ENCODE peak calls at places on chromosomes 12 and 14, in seven cellular contexts. C is HCT116, A is ovary, I is lower lobe of right lung, F is heart left ventricle, J is upper lobe of right lung, U is uterus. K is an unnamed sample. For H3K36me3, the result is how much of the 10 kb centered on the place peaks cover.

GRCh38 chr14:104656014-104656714 is 33.3 kb upstream of the INF2 start:
- DNase-seq in C (no peak), A (no peak), I (no peak), F (no peak), J (no peak), U (no peak), K (no peak)

GRCh38 chr12:63420206-63420644 is 248.1 kb downstream of the DPY19L2 start:
- DNase-seq in C (peak), A (no peak), I (no peak), F (peak), J (no peak), U (no peak), K (peak)

GRCh38 chr14:27573018-27573417 is 975.2 kb upstream of the NOVA1 start:
- DNase-seq in C (no peak), A (no peak), I (no peak), F (no peak), J (no peak), U (no peak), K (no peak)

GRCh38 chr12:75444444-75445136 is 36.0 kb upstream of the GLIPR1 start:
- DNase-seq in C (no peak), A (no peak), I (no peak), F (no peak), J (no peak), U (no peak), K (no peak)

GRCh38 chr12:43337571-43338497 is 214.2 kb downstream of the ADAMTS20 start:
- DNase-seq in C (no peak), A (no peak), I (no peak), F (no peak), J (no peak), U (no peak), K (no peak)

GRCh38 chr14:34051966-34052657 is 101.2 kb upstream of the EGLN3 start:
- DNase-seq in C (peak), A (no peak), I (no peak), F (no peak), J (no peak), U (peak), K (no peak)

GRCh38 chr14:31083781-31084180 is 57.6 kb upstream of the STRN3 start:
- DNase-seq in C (no peak), A (no peak), I (no peak), F (no peak), J (no peak), U (no peak), K (no peak)

GRCh38 chr14:78633747-78634146 is 463.6 kb downstream of the NRXN3 start:
- DNase-seq in C (no peak), A (no peak), I (no peak), F (no peak), J (no peak), U (no peak), K (no peak)

GRCh38 chr12:95413576-95413975 is 60.4 kb upstream of the METAP2 start:
- DNase-seq in C (no peak), A (no peak), I (no peak), F (no peak), J (no peak), U (no peak), K (no peak)

GRCh38 chr14:38065101-38065762 is 142.5 kb upstream of the SSTR1 start:
- DNase-seq in C (no peak), A (no peak), I (no peak), F (no peak), J (no peak), U (no peak), K (no peak)

GRCh38 chr12:108449478-108449877 is 65.6 kb upstream of the FICD start:
- DNase-seq in C (no peak), A (no peak), I (no peak), F (no peak), J (no peak), U (no peak), K (no peak)

GRCh38 chr12:102527256-102527720 is 46.9 kb upstream of the IGF1 start:
- DNase-seq in C (no peak), A (no peak), I (no peak), F (no peak), J (no peak), U (no peak), K (no peak)

GRCh38 chr14:24280797-24281460 is 9.5 kb upstream of the RABGGTA start:
- DNase-seq in C (no peak), A (no peak), I (no peak), F (no peak), J (no peak), U (no peak), K (no peak)

GRCh38 chr14:72699433-72699832 is 194.5 kb downstream of the DPF3 start:
- DNase-seq in C (no peak), A (no peak), I (no peak), F (no peak), J (no peak), U (no peak), K (no peak)

GRCh38 chr14:29240046-29240445 is 473.5 kb downstream of the FOXG1 start:
- DNase-seq in C (no peak), A (no peak), I (no peak), F (no peak), J (no peak), U (no peak), K (no peak)

GRCh38 chr12:12224240-12224940 is 42.5 kb downstream of the LRP6 start:
- DNase-seq in C (no peak), A (no peak), I (no peak), F (no peak), J (no peak), U (no peak), K (no peak)

GRCh38 chr14:53190938-53191337 is 37.8 kb upstream of the DDHD1 start:
- DNase-seq in C (no peak), A (no peak), I (no peak), F (no peak), J (no peak), U (no peak), K (no peak)

GRCh38 chr12:47205532-47206449 is 126.0 kb upstream of the AMIGO2 start:
- DNase-seq in C (no peak), A (no peak), I (no peak), F (no peak), J (no peak), U (no peak), K (no peak)

GRCh38 chr12:121444842-121445202 is 44.9 kb downstream of the RNF34 start:
- DNase-seq in C (no peak), A (no peak), I (no peak), F (no peak), J (no peak), U (no peak), K (no peak)

GRCh38 chr12:1795221-1795784 is 25.1 kb upstream of the LRTM2 start:
- DNase-seq in C (no peak), A (no peak), I (no peak), F (no peak), J (peak), U (no peak), K (no peak)

GRCh38 chr12:70154087-70154486 is 89.1 kb upstream of the CNOT2 start:
- DNase-seq in C (peak), A (no peak), I (no peak), F (no peak), J (no peak), U (no peak), K (no peak)

GRCh38 chr12:78802593-78802992 is 62.0 kb upstream of the SYT1 start:
- DNase-seq in C (no peak), A (no peak), I (no peak), F (no peak), J (no peak), U (no peak), K (no peak)

GRCh38 chr12:52203126-52203921 is 11.5 kb upstream of the KRT80 start:
- DNase-seq in C (peak), A (peak), I (peak), F (peak), J (peak), U (no peak), K (peak)

GRCh38 chr12:53560912-53561589 is 53.8 kb upstream of the NPFF start:
- DNase-seq in C (no peak), A (no peak), I (no peak), F (no peak), J (no peak), U (no peak), K (no peak)

GRCh38 chr12:45381351-45381750 is 165.5 kb downstream of the ANO6 start:
- DNase-seq in C (no peak), A (no peak), I (no peak), F (no peak), J (no peak), U (no peak), K (no peak)

GRCh38 chr14:57871487-57872080 is 5.7 kb upstream of the SLC35F4 start:
- DNase-seq in C (peak), A (no peak), I (no peak), F (no peak), J (no peak), U (no peak), K (no peak)

GRCh38 chr14:103386632-103387329 is 1.6 kb downstream of the MARK3 start:
- DNase-seq in C (no peak), A (no peak), I (no peak), F (no peak), J (no peak), U (no peak), K (no peak)

GRCh38 chr14:58709949-58710348 is 72.2 kb downstream of the DACT1 start:
- DNase-seq in C (no peak), A (no peak), I (no peak), F (no peak), J (no peak), U (no peak), K (no peak)

GRCh38 chr12:96198970-96199369 is 4.8 kb downstream of the ELK3 start:
- DNase-seq in C (peak), A (no peak), I (no peak), F (no peak), J (no peak), U (no peak), K (no peak)

GRCh38 chr12:11901687-11902524 is 168.8 kb upstream of the BCL2L14 start:
- DNase-seq in C (no peak), A (no peak), I (no peak), F (no peak), J (no peak), U (no peak), K (no peak)

GRCh38 chr14:78278464-78278863 is 108.3 kb downstream of the NRXN3 start:
- DNase-seq in C (no peak), A (no peak), I (no peak), F (no peak), J (no peak), U (no peak), K (no peak)

GRCh38 chr14:52926994-52927393 is 23.9 kb downstream of the FERMT2 start:
- DNase-seq in C (no peak), A (no peak), I (no peak), F (no peak), J (no peak), U (no peak), K (no peak)

GRCh38 chr12:46946137-46946536 is 120.3 kb upstream of the SLC38A4 start:
- DNase-seq in C (no peak), A (no peak), I (no peak), F (no peak), J (no peak), U (no peak), K (no peak)

GRCh38 chr12:9969673-9970072 is 1.5 kb upstream of the CLEC12A start:
- DNase-seq in C (no peak), A (no peak), I (no peak), F (no peak), J (no peak), U (no peak), K (no peak)

GRCh38 chr14:91313852-91314251 is 69.3 kb upstream of the GPR68 start:
- DNase-seq in C (no peak), A (no peak), I (no peak), F (peak), J (no peak), U (no peak), K (no peak)

GRCh38 chr14:91309756-91310280 is 65.3 kb upstream of the GPR68 start:
- DNase-seq in C (no peak), A (no peak), I (peak), F (no peak), J (no peak), U (no peak), K (no peak)

GRCh38 chr14:91310620-91311283 is 66.2 kb upstream of the GPR68 start:
- DNase-seq in C (no peak), A (no peak), I (peak), F (no peak), J (no peak), U (no peak), K (no peak)

GRCh38 chr14:91313154-91313850 is 68.8 kb upstream of the GPR68 start:
- DNase-seq in C (no peak), A (no peak), I (no peak), F (no peak), J (peak), U (no peak), K (no peak)

DNA sequence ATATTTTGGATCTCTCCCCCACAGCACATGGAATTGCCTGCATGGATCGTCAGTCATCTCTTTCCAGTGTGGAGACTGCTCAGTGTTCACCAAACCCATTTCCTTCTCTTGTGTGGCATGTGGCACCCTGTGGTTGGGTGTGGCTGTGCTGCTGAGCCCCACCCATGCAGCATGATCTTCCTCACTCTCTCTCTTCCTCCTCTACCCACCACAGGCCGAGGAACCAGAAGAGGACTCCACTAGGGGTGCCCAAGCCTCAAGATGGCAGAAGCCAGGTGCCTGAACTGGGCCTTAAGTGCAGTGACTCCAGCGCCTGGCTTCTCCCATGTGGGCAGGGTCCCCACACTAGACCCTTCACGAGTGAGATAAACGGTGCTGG is 66.8 kb upstream of the GPR68 start:
- DNase-seq in C (no peak), A (no peak), I (no peak), F (no peak), J (peak), U (no peak), K (no peak)
- H3K36me3 ChIP-seq in C (under half), A (under half), I (half or more), F (under half), J (half or more), U (under half), K (under half)

GRCh38 chr14:73935666-73936065 is 14.2 kb downstream of the FAM161B start:
- DNase-seq in C (no peak), A (no peak), I (no peak), F (no peak), J (no peak), U (no peak), K (no peak)
- TF ChIP-seq CTCF in C (peak), A (no peak), I (no peak), F (no peak), J (no peak), U (no peak), K (no peak)

DNA sequence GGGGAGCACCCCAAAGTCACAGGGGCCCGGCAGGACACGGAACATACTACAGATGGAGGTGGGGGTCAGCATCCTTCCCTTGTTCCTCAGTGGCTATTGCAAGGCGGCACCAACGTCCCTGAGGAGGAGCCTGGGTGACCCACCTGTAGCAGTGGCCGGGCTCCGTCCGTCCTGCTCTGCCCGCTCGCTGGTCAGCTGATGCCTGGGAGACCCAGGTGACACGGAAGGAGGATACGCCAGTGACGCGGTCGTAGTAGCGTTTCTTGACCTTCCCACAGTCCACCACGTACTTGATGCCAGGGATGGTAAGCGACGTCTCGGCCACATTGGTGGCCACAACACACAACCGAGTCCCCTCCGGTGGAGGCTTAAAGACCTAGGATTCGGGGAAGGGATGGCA is 24.7 kb downstream of the DHX37 start:
- DNase-seq in C (no peak), A (no peak), I (no peak), F (no peak), J (no peak), U (no peak), K (no peak)
- H3K36me3 ChIP-seq in C (under half), A (under half), I (half or more), F (half or more), J (half or more), U (under half), K (half or more)

GRCh38 chr12:51087818-51088217 is 4.4 kb upstream of the CSRNP2 start:
- DNase-seq in C (no peak), A (no peak), I (no peak), F (no peak), J (no peak), U (no peak), K (no peak)
- TF ChIP-seq CTCF in C (no peak), A (no peak), I (no peak), F (no peak), J (no peak), U (no peak), K (no peak)

GRCh38 chr12:113184900-113185179 is 438 bp downstream of the DDX54 start:
- DNase-seq in C (peak), A (peak), I (peak), F (peak), J (peak), U (peak), K (peak)
- H3K36me3 ChIP-seq in C (under half), A (under half), I (under half), F (under half), J (under half), U (under half), K (under half)

GRCh38 chr12:15910468-15910863 is 666 bp upstream of the DERA start:
- DNase-seq in C (no peak), A (no peak), I (no peak), F (no peak), J (no peak), U (no peak), K (no peak)

DNA sequence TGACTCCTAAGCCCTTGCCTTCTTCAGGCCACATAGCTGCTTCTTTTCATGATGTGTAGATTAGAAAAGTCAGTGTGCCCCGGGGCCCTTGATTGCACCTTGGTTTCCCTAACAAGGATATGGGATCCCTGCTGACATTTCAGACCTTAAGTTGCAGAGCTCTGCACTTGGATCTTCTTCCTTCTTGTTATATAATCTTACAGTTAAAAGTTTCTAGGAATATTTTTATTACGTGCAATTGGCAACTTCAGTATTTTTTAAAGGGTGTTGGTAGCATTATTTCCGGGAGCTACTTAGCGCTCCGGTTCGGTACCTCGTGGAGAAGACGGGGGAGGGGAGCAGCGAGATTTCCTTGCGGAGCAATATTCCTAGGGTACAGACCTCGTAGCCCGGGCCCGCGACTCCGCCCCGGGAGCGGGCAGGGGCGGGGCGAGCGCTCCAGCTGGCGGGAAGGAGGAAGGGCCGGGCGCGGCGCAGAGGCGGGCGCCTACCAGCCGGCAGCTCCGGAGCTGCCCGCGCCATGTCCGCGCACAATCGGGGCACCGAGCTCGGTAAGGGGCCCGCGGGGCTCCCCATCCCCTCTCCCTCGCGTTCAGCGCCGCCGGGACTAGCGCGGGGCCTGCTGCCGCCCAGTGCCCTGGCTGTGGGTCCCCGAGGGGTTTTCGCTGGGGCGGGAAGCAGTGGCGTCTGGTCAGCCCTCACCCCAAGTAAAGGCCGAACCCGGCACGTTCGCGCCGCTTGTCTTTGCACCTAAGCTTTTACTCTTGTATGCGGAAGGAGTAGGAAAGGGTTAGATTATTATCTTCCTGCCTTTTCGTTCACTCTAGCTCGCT is at the start of gene DERA:
- DNase-seq in C (peak), A (peak), I (peak), F (peak), J (peak), U (peak), K (peak)
- TF ChIP-seq CTCF in C (no peak), A (no peak), I (peak), F (no peak), J (no peak), U (no peak), K (peak)